ENCODE peak calls at places on chromosomes 6 and 20, in ten cellular contexts. M is ovary; Y is cardiac muscle cell; X is neural progenitor cell; S is hepatocyte; R is fibroblast of lung; C is CD8-positive, alpha-beta T cell; H is astrocyte of the cerebellum; F is heart right ventricle; N is HCT116. P is an unnamed sample.

GRCh38 chr6:10235339-10235738 is 179.5 kb downstream of the TFAP2A start:
- DNase-seq in R (peak; percentile 2), Y (no peak), N (no peak), M (no peak), S (no peak), F (no peak), H (no peak), X (no peak), C (no peak), P (no peak)

GRCh38 chr6:169406794-169407193 is 153.1 kb upstream of the THBS2 start:
- DNase-seq in S (no peak), N (no peak), C (no peak), M (no peak), H (no peak), X (no peak), Y (no peak), F (no peak), R (no peak), P (no peak)

GRCh38 chr6:130303436-130303835 is 62.4 kb upstream of the TMEM200A start:
- DNase-seq in Y (no peak), H (peak; percentile 37), N (no peak), S (no peak), M (no peak), F (no peak), X (no peak), R (peak; percentile 71), C (no peak), P (no peak)

GRCh38 chr6:37965964-37966676 is 146.6 kb downstream of the ZFAND3 start:
- DNase-seq in C (no peak), F (no peak), R (peak; percentile 94), X (no peak), M (no peak), N (no peak), S (no peak), Y (no peak), H (peak; percentile 89), P (no peak)

GRCh38 chr6:140485740-140486467 is 1111.5 kb upstream of the CITED2 start:
- DNase-seq in F (no peak), M (peak; percentile 57), S (peak; percentile 12), N (peak; percentile 45), R (peak; percentile 98), C (no peak), X (no peak), Y (peak; percentile 91), H (peak; percentile 43), P (no peak)

GRCh38 chr6:170007468-170008240 is 256.2 kb downstream of the ERMARD start:
- DNase-seq in N (no peak), M (no peak), C (no peak), Y (no peak), X (peak; percentile 75), S (no peak), F (no peak), H (no peak), R (no peak), P (no peak)

GRCh38 chr6:101486124-101486523 is 92.6 kb downstream of the GRIK2 start:
- DNase-seq in M (no peak), S (no peak), X (peak; percentile 1), R (no peak), C (no peak), N (no peak), Y (no peak), F (no peak), H (no peak), P (no peak)

GRCh38 chr6:46347669-46348068 is 143.6 kb downstream of the RCAN2 start:
- DNase-seq in R (no peak), M (no peak), N (no peak), X (no peak), Y (peak; percentile 13), F (no peak), C (no peak), H (no peak), S (no peak), P (no peak)

DNA sequence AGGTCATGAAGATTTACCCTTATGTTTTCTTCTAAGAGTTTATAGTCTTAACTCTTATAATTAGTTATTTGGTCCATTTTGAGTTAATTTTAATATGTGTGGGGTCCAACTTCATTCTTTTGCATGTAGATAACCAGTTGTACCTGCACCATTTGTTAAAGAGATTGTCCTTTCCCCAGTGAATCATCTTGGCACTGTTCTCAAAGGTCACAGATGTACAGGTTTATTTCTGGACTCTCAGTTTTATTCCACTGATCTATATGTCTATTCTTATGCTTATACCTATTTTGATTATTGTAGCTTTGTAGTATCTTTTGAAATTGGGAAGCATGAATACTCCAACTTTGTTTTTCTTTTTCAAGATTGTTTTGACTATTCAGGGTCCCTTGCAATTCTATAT is 44.1 kb downstream of the ZHX3 start:
- DNase-seq in C (no peak), S (no peak), R (no peak), H (no peak), M (no peak), N (no peak), X (no peak), F (no peak), Y (no peak), P (no peak)
- TF ChIP-seq CTCF in C (no peak), S (no peak), R (no peak), H (no peak), M (no peak), N (no peak), X (no peak), F (no peak), Y (no peak), P (no peak)

GRCh38 chr20:45545754-45546453 is 1.3 kb downstream of the EPPIN start:
- DNase-seq in C (no peak), R (peak; percentile 26), H (no peak), F (no peak), M (no peak), X (peak; percentile 70), N (peak; percentile 21), Y (peak; percentile 54), S (peak; percentile 40), P (no peak)
- TF ChIP-seq CTCF in C (no peak), R (peak; percentile 33), H (peak; percentile 32), F (peak; percentile 34), M (no peak), X (peak; percentile 68), N (peak; percentile 61), Y (peak; percentile 40), S (peak; percentile 60), P (peak; percentile 23)

GRCh38 chr6:85660181-85660611 is 17.5 kb upstream of the SYNCRIP start:
- DNase-seq in C (no peak), H (peak; percentile 81), S (peak; percentile 39), Y (peak; percentile 86), M (no peak), N (peak; percentile 72), X (no peak), R (peak; percentile 99), F (no peak), P (peak; percentile 62)
- TF ChIP-seq CTCF in C (no peak), H (peak; percentile 38), S (no peak), Y (no peak), M (no peak), N (peak; percentile 43), X (no peak), R (no peak), F (no peak), P (peak; percentile 17)

DNA sequence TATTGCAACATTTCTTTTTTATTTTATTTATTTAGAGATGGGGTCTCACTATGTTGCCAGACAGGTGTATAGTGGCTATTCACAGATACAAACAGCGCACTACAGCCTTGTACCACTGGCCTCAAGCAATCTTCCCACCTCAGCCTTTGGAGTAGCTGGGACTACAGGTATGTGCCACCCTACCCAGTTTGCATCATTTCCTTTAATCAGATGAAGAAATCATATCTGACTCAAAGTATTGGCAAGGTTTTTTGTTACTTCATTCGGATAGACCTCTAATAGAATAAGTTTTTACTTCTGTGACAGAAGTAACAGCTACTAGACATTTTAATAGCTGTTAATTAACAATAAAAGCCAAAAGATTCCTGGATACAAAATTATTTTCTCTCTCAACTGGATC is 153.8 kb downstream of the CDK19 start:
- DNase-seq in H (no peak), M (no peak), Y (no peak), F (no peak), S (no peak), R (no peak), N (no peak), X (no peak), C (no peak), P (no peak)
- TF ChIP-seq CTCF in H (no peak), M (no peak), Y (no peak), F (no peak), S (no peak), R (no peak), N (no peak), X (no peak), C (no peak), P (no peak)

P was measured in psoas muscle.